ENCODE peak calls at places on chromosomes 11 and 22, in six cellular contexts. Z is SK-N-SH, I is HCT116, U is OCI-LY7, F is GM23248, R is neural progenitor cell. E is an unnamed sample.

GRCh38 chr11:95910638-95911368 is 13.1 kb downstream of the MTMR2 start:
- DNase-seq in Z (no peak), I (no peak), F (no peak), R (no peak), U (no peak), E (no peak)

GRCh38 chr11:117121176-117121575 is 22.9 kb upstream of the PAFAH1B2 start:
- DNase-seq in U (no peak), F (peak; percentile 61), Z (no peak), R (no peak), I (no peak), E (no peak)

GRCh38 chr11:9748361-9748970 is 84.6 kb downstream of the SWAP70 start:
- DNase-seq in U (peak; percentile 88), R (peak; percentile 65), Z (peak; percentile 70), F (peak; percentile 90), I (peak; percentile 70), E (peak; percentile 80)

GRCh38 chr11:9726313-9727022 is 62.6 kb downstream of the SWAP70 start:
- DNase-seq in Z (no peak), F (peak; percentile 81), U (no peak), I (peak; percentile 23), R (no peak), E (peak; percentile 21)

GRCh38 chr22:42419328-42419881 is 12.8 kb downstream of the NFAM1 start:
- DNase-seq in U (no peak), F (no peak), Z (no peak), R (no peak), I (no peak), E (no peak)

GRCh38 chr22:24523873-24524272 is 28.7 kb downstream of the UPB1 start:
- DNase-seq in I (no peak), F (peak; percentile 64), Z (peak; percentile 69), R (no peak), U (no peak), E (no peak)

GRCh38 chr11:122115520-122116343 is at the start of gene BLID:
- DNase-seq in R (peak; percentile 80), F (peak; percentile 63), I (no peak), Z (no peak), U (peak; percentile 6), E (peak; percentile 57)

GRCh38 chr11:116530705-116531104 is 242.1 kb downstream of the BUD13 start:
- DNase-seq in F (no peak), I (no peak), U (no peak), Z (no peak), R (no peak), E (no peak)

GRCh38 chr11:94909371-94909820 is 64.0 kb downstream of the CWC15 start:
- DNase-seq in I (no peak), R (no peak), U (no peak), F (peak; percentile 81), Z (no peak), E (no peak)

GRCh38 chr11:48037709-48038468 is 57.5 kb downstream of the PTPRJ start:
- DNase-seq in U (peak; percentile 34), F (no peak), I (no peak), Z (no peak), R (no peak), E (no peak)

GRCh38 chr11:133892584-133893380 is 47.5 kb upstream of the SPATA19 start:
- DNase-seq in R (no peak), Z (peak; percentile 4), I (no peak), U (no peak), F (no peak), E (no peak)

GRCh38 chr11:86596861-86597632 is 75.4 kb downstream of the ME3 start:
- DNase-seq in R (no peak), U (no peak), I (no peak), Z (no peak), F (no peak), E (no peak)

GRCh38 chr11:35746356-35747153 is 84.0 kb downstream of the TRIM44 start:
- DNase-seq in I (no peak), R (no peak), Z (no peak), F (peak; percentile 13), U (no peak), E (no peak)

GRCh38 chr22:46367707-46368191 is 32.2 kb downstream of the TRMU start:
- DNase-seq in Z (peak; percentile 87), I (peak; percentile 29), R (peak; percentile 82), U (peak; percentile 62), F (peak; percentile 67), E (peak; percentile 78)

GRCh38 chr11:33874910-33875490 is 16.9 kb downstream of the LMO2 start:
- DNase-seq in F (no peak), Z (no peak), R (no peak), I (no peak), U (no peak), E (no peak)

GRCh38 chr22:19719488-19720021 is 3.8 kb upstream of the GP1BB start:
- DNase-seq in F (no peak), I (no peak), Z (no peak), U (no peak), R (no peak), E (no peak)

GRCh38 chr22:19717181-19717580 is 2.9 kb downstream of the SEPTIN5 start:
- DNase-seq in F (no peak), Z (peak; percentile 62), U (no peak), I (no peak), R (no peak), E (no peak)

GRCh38 chr22:19717691-19718254 is 3.5 kb downstream of the SEPTIN5 start:
- DNase-seq in U (peak; percentile 68), R (peak; percentile 79), F (peak; percentile 84), I (no peak), Z (peak; percentile 97), E (peak; percentile 81)

GRCh38 chr22:19719055-19719482 is 4.3 kb upstream of the GP1BB start:
- DNase-seq in Z (no peak), F (no peak), R (no peak), I (no peak), U (no peak), E (no peak)

DNA sequence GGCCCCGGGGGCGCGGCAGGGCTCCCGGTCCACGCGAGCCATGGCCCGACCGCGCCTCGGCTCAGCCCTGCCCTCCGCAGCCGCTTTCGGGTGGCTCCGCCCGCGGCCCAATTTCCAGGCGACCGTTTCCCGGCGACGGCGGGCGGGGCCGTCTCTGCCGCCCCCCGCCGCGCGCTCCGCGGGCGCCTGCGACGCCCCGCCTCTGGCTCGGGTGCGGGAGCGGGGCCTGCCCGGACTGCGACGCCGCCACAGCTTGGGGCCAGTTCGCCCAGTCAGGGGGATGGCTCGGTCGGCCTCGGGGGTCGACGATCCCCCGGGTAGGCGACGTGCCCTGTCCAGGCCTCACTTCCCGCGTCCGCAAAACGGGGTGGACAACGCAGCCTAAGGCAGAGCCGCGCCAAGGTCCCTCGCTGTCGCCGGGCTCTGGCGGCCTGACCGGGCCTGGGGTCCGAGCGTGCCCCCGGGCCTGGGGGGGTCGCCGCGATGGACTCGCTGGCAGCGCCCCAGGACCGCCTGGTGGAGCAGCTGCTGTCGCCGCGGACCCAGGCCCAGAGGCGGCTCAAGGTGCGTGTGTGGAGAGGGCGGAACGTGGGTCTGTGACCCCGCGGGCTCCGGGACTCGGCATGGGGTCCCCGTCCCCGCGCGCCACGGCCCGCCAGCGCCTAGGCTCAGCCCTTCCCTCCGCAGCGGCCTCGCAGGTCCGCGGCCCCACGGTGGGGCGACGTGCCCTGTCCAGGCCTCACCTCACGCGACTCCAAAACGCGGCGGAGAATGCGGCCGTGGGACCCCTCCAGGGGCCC is 4.2 kb downstream of the SEPTIN5 start:
- DNase-seq in R (no peak), F (peak; percentile 37), I (no peak), U (no peak), Z (no peak), E (no peak)
- H3K9me3 ChIP-seq in R (no peaks in the 10 kb centered on the region), F (no peaks in the 10 kb centered on the region), I (no peaks in the 10 kb centered on the region), U (no peaks in the 10 kb centered on the region), Z (no peaks in the 10 kb centered on the region), E (no peaks in the 10 kb centered on the region)

DNA sequence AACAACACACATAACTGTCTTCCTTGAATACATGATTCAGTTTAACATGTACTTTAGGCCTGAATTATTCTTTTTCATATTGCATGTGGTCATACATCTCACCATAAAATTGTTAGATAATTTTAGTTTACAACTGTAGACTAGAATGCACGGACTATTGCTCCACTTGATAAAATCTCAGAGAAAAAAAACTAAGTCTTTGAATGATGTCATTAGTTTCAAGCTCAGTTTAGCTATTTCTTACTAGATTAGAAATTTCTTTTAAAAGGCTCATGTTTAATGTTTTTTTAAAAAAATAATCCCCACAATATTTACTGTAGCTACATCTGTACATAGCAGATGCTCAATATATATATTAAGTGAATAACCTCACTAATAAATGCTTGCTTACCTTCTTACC is 5.1 kb downstream of the RSF1 start:
- DNase-seq in U (no peak), Z (no peak), I (no peak), F (no peak), R (no peak), E (no peak)
- H3K4me1 ChIP-seq in U (peaks cover 13% of the 10 kb centered on the region), Z (peaks cover 5% of the 10 kb centered on the region), I (peaks cover 5% of the 10 kb centered on the region), F (peaks cover 7% of the 10 kb centered on the region), R (peaks cover 17% of the 10 kb centered on the region), E (peaks cover 7% of the 10 kb centered on the region)

GRCh38 chr11:129592191-129592590 is 216.5 kb downstream of the BARX2 start:
- DNase-seq in F (no peak), Z (no peak), I (no peak), U (no peak), R (no peak), E (no peak)

GRCh38 chr11:129591527-129591926 is 215.9 kb downstream of the BARX2 start:
- DNase-seq in F (no peak), U (no peak), Z (no peak), I (no peak), R (no peak), E (no peak)

GRCh38 chr11:129590030-129590752 is 214.5 kb downstream of the BARX2 start:
- DNase-seq in U (no peak), F (no peak), Z (no peak), R (no peak), I (no peak), E (no peak)

GRCh38 chr11:129590753-129591475 is 215.3 kb downstream of the BARX2 start:
- DNase-seq in I (no peak), R (no peak), Z (no peak), F (no peak), U (no peak), E (no peak)

DNA sequence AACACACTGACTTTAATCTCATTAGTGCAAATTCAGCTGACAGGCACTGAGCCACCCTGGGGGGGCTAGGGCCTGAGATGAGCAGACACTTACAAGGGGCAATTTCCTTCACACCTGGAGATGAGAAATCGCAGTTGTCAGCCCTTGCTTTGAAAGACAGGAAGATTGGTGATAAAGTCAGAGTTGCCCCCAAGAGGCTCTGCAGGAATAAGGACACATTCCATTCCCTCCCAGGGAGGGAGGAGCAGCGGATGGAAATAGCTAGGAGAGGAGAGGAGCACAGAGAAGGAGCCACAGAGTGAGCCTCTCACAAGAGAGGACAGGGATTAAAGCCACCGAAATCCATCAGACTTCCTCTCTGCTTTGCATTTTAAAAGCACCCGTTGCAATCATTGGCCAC is 213.5 kb downstream of the BARX2 start:
- DNase-seq in U (no peak), R (peak; percentile 39), Z (no peak), I (no peak), F (no peak), E (no peak)
- TF ChIP-seq EZH2phosphoT487 in U (no peak), R (no peak), Z (no peak), I (no peak), F (no peak), E (no peak)

GRCh38 chr22:48941903-48942625 is 885.6 kb downstream of the BRD1 start:
- DNase-seq in R (no peak), I (no peak), Z (no peak), U (no peak), F (no peak), E (no peak)

GRCh38 chr22:48944756-48945620 is 882.7 kb downstream of the BRD1 start:
- DNase-seq in R (no peak), F (no peak), Z (no peak), I (no peak), U (no peak), E (no peak)

GRCh38 chr22:48944433-48944755 is 883.3 kb downstream of the BRD1 start:
- DNase-seq in F (no peak), R (no peak), I (no peak), U (no peak), Z (no peak), E (no peak)

GRCh38 chr22:48942698-48943566 is 884.7 kb downstream of the BRD1 start:
- DNase-seq in Z (no peak), F (no peak), R (no peak), U (no peak), I (no peak), E (no peak)

GRCh38 chr22:48943567-48944432 is 883.9 kb downstream of the BRD1 start:
- DNase-seq in U (peak; percentile 36), F (peak; percentile 4), I (no peak), R (peak; percentile 68), Z (peak; percentile 82), E (peak; percentile 80)
- H3K9me3 ChIP-seq in U (no peaks in the 10 kb centered on the region), F (no peaks in the 10 kb centered on the region), I (no peaks in the 10 kb centered on the region), R (no peaks in the 10 kb centered on the region), Z (no peaks in the 10 kb centered on the region), E (no peaks in the 10 kb centered on the region)

E was measured in hepatocyte.